ENCODE peak calls at places on chromosomes 1 and 21, in seven cellular contexts. R, Z, E, K, B, C and Q are unnamed samples.
A peak's percentile ranks its signal among the peaks of the same experiment; 100 is the strongest.

GRCh38 chr1:75520862-75521261 is 90.1 kb downstream of the SLC44A5 start:
- DNase-seq in E (no peak), Z (no peak), R (no peak), B (no peak), C (no peak), K (no peak), Q (no peak)

GRCh38 chr21:46227811-46228344 is 696 bp downstream of the LSS start:
- DNase-seq in B (no peak), Z (no peak), K (no peak), E (no peak), R (no peak), C (no peak), Q (no peak)

GRCh38 chr1:80048706-80049105 is 1042.2 kb upstream of the ADGRL4 start:
- DNase-seq in R (no peak), K (no peak), E (no peak), C (no peak), B (no peak), Z (no peak), Q (no peak)

GRCh38 chr1:172885411-172885810 is 165.3 kb downstream of the TNFSF18 start:
- DNase-seq in E (peak; percentile 10), B (no peak), C (no peak), K (no peak), Z (no peak), R (no peak), Q (no peak)

GRCh38 chr1:24635195-24635843 is 7.8 kb upstream of the SRRM1 start:
- DNase-seq in Z (peak; percentile 37), B (peak; percentile 25), E (peak; percentile 58), R (no peak), K (peak; percentile 44), C (no peak), Q (no peak)

GRCh38 chr1:166383137-166383536 is 216.3 kb upstream of the FAM78B start:
- DNase-seq in E (no peak), R (no peak), C (no peak), K (no peak), Z (no peak), B (no peak), Q (no peak)

GRCh38 chr21:41678016-41678935 is 88.6 kb downstream of the RIPK4 start:
- DNase-seq in K (no peak), B (no peak), R (peak; percentile 56), E (no peak), C (no peak), Z (peak; percentile 30), Q (no peak)

GRCh38 chr1:42946120-42947009 is 12.3 kb downstream of the SLC2A1 start:
- DNase-seq in R (no peak), Z (no peak), C (no peak), K (no peak), E (no peak), B (no peak), Q (no peak)

GRCh38 chr1:55816456-55816794 is 601.3 kb upstream of the USP24 start:
- DNase-seq in C (no peak), R (no peak), Z (no peak), K (no peak), B (no peak), E (peak; percentile 67), Q (no peak)

GRCh38 chr1:114581335-114582287 is at the start of gene BCAS2:
- DNase-seq in E (peak; percentile 98), Z (peak; percentile 91), K (peak; percentile 86), R (peak; percentile 97), B (peak; percentile 95), C (peak; percentile 87), Q (peak; percentile 93)